ENCODE peak calls at places on chromosomes 3 and 15, in nine cellular contexts. One of them, this sample, is unnamed.

GRCh38 chr15:98924311-98925049 is 83.1 kb downstream of the PGPEP1L start:
- DNase-seq in heart right ventricle: no peak
- DNase-seq in adrenal gland: no peak
- DNase-seq in SJSA1: no peak
- DNase-seq in upper lobe of left lung: no peak
- DNase-seq in lower lobe of right lung: no peak
- DNase-seq in brain microvascular endothelial cell: no peak
- DNase-seq in AG04450: no peak
- DNase-seq in endodermal cell: no peak
- DNase-seq in this sample: no peak

GRCh38 chr3:139518926-139519842 is 20.4 kb downstream of the RBP1 start:
- DNase-seq in SJSA1: no peak
- DNase-seq in AG04450: no peak
- DNase-seq in adrenal gland: no peak
- DNase-seq in upper lobe of left lung: no peak
- DNase-seq in endodermal cell: no peak
- DNase-seq in heart right ventricle: no peak
- DNase-seq in lower lobe of right lung: no peak
- DNase-seq in brain microvascular endothelial cell: no peak
- DNase-seq in this sample: no peak

GRCh38 chr3:197456271-197457091 is 99.3 kb downstream of the BDH1 start:
- DNase-seq in upper lobe of left lung: peak; percentile 94
- DNase-seq in endodermal cell: peak; percentile 92
- DNase-seq in AG04450: peak; percentile 75
- DNase-seq in lower lobe of right lung: peak; percentile 92
- DNase-seq in heart right ventricle: peak; percentile 86
- DNase-seq in SJSA1: peak; percentile 91
- DNase-seq in adrenal gland: peak; percentile 91
- DNase-seq in brain microvascular endothelial cell: peak; percentile 92
- DNase-seq in this sample: peak; percentile 71

GRCh38 chr3:177553586-177553985 is 356.3 kb upstream of the TBL1XR1 start:
- DNase-seq in AG04450: no peak
- DNase-seq in endodermal cell: no peak
- DNase-seq in lower lobe of right lung: no peak
- DNase-seq in brain microvascular endothelial cell: no peak
- DNase-seq in adrenal gland: no peak
- DNase-seq in heart right ventricle: no peak
- DNase-seq in upper lobe of left lung: no peak
- DNase-seq in SJSA1: no peak
- DNase-seq in this sample: no peak

GRCh38 chr3:46906471-46907058 is 29.0 kb downstream of the PTH1R start:
- DNase-seq in upper lobe of left lung: no peak
- DNase-seq in SJSA1: no peak
- DNase-seq in endodermal cell: no peak
- DNase-seq in brain microvascular endothelial cell: no peak
- DNase-seq in adrenal gland: no peak
- DNase-seq in lower lobe of right lung: peak; percentile 20
- DNase-seq in heart right ventricle: no peak
- DNase-seq in AG04450: no peak
- DNase-seq in this sample: no peak

GRCh38 chr3:126186271-126186670 is 5.9 kb upstream of the ALDH1L1 start:
- DNase-seq in lower lobe of right lung: no peak
- DNase-seq in brain microvascular endothelial cell: no peak
- DNase-seq in adrenal gland: no peak
- DNase-seq in upper lobe of left lung: peak; percentile 18
- DNase-seq in AG04450: no peak
- DNase-seq in SJSA1: no peak
- DNase-seq in heart right ventricle: no peak
- DNase-seq in endodermal cell: no peak
- DNase-seq in this sample: no peak

GRCh38 chr15:97224191-97224641 is 736.3 kb upstream of the ARRDC4 start:
- DNase-seq in adrenal gland: no peak
- DNase-seq in brain microvascular endothelial cell: no peak
- DNase-seq in heart right ventricle: no peak
- DNase-seq in endodermal cell: no peak
- DNase-seq in SJSA1: no peak
- DNase-seq in lower lobe of right lung: no peak
- DNase-seq in upper lobe of left lung: peak; percentile 81
- DNase-seq in AG04450: no peak
- DNase-seq in this sample: no peak

GRCh38 chr3:120568198-120568523 is 28.0 kb upstream of the NDUFB4 start:
- DNase-seq in endodermal cell: peak; percentile 66
- DNase-seq in brain microvascular endothelial cell: no peak
- DNase-seq in lower lobe of right lung: no peak
- DNase-seq in SJSA1: no peak
- DNase-seq in AG04450: no peak
- DNase-seq in adrenal gland: no peak
- DNase-seq in upper lobe of left lung: no peak
- DNase-seq in heart right ventricle: no peak
- DNase-seq in this sample: no peak

GRCh38 chr15:75454471-75455418 is 3.3 kb upstream of the SIN3A start:
- DNase-seq in endodermal cell: peak; percentile 87
- DNase-seq in upper lobe of left lung: peak; percentile 96
- DNase-seq in brain microvascular endothelial cell: peak; percentile 7
- DNase-seq in SJSA1: peak; percentile 71
- DNase-seq in adrenal gland: peak; percentile 76
- DNase-seq in AG04450: no peak
- DNase-seq in lower lobe of right lung: peak; percentile 83
- DNase-seq in heart right ventricle: no peak
- DNase-seq in this sample: peak; percentile 50

GRCh38 chr3:126531051-126531330 is 7.0 kb downstream of the CHST13 start:
- DNase-seq in upper lobe of left lung: no peak
- DNase-seq in heart right ventricle: no peak
- DNase-seq in SJSA1: no peak
- DNase-seq in endodermal cell: no peak
- DNase-seq in adrenal gland: no peak
- DNase-seq in AG04450: no peak
- DNase-seq in brain microvascular endothelial cell: no peak
- DNase-seq in lower lobe of right lung: peak; percentile 42
- DNase-seq in this sample: no peak

GRCh38 chr3:140924097-140924873 is 17.4 kb upstream of the SLC25A36 start:
- DNase-seq in upper lobe of left lung: no peak
- DNase-seq in brain microvascular endothelial cell: no peak
- DNase-seq in lower lobe of right lung: no peak
- DNase-seq in SJSA1: no peak
- DNase-seq in adrenal gland: peak; percentile 32
- DNase-seq in endodermal cell: no peak
- DNase-seq in AG04450: no peak
- DNase-seq in heart right ventricle: peak; percentile 50
- DNase-seq in this sample: no peak

GRCh38 chr3:48125026-48125704 is 63.1 kb downstream of the CDC25A start:
- DNase-seq in brain microvascular endothelial cell: peak; percentile 34
- DNase-seq in upper lobe of left lung: no peak
- DNase-seq in lower lobe of right lung: no peak
- DNase-seq in adrenal gland: peak; percentile 73
- DNase-seq in AG04450: peak; percentile 63
- DNase-seq in endodermal cell: peak; percentile 80
- DNase-seq in SJSA1: peak; percentile 72
- DNase-seq in heart right ventricle: no peak
- DNase-seq in this sample: no peak

GRCh38 chr3:194212869-194213320 is 76.9 kb downstream of the HES1 start:
- DNase-seq in SJSA1: peak; percentile 47
- DNase-seq in endodermal cell: peak; percentile 89
- DNase-seq in adrenal gland: no peak
- DNase-seq in heart right ventricle: no peak
- DNase-seq in upper lobe of left lung: no peak
- DNase-seq in brain microvascular endothelial cell: no peak
- DNase-seq in AG04450: no peak
- DNase-seq in lower lobe of right lung: no peak
- DNase-seq in this sample: no peak

GRCh38 chr15:39778031-39778430 is 4.6 kb downstream of the FSIP1 start:
- DNase-seq in endodermal cell: no peak
- DNase-seq in adrenal gland: no peak
- DNase-seq in heart right ventricle: no peak
- DNase-seq in brain microvascular endothelial cell: no peak
- DNase-seq in upper lobe of left lung: no peak
- DNase-seq in lower lobe of right lung: no peak
- DNase-seq in AG04450: no peak
- DNase-seq in SJSA1: no peak
- DNase-seq in this sample: no peak

GRCh38 chr3:21159565-21159950 is 591.5 kb downstream of the ZNF385D start:
- DNase-seq in adrenal gland: no peak
- DNase-seq in brain microvascular endothelial cell: no peak
- DNase-seq in SJSA1: no peak
- DNase-seq in upper lobe of left lung: no peak
- DNase-seq in heart right ventricle: no peak
- DNase-seq in AG04450: no peak
- DNase-seq in endodermal cell: no peak
- DNase-seq in lower lobe of right lung: no peak
- DNase-seq in this sample: no peak

GRCh38 chr3:100697723-100698285 is 11.5 kb upstream of the TFG start:
- DNase-seq in upper lobe of left lung: no peak
- DNase-seq in brain microvascular endothelial cell: no peak
- DNase-seq in adrenal gland: no peak
- DNase-seq in SJSA1: no peak
- DNase-seq in endodermal cell: no peak
- DNase-seq in AG04450: no peak
- DNase-seq in heart right ventricle: no peak
- DNase-seq in lower lobe of right lung: no peak
- DNase-seq in this sample: no peak

DNA sequence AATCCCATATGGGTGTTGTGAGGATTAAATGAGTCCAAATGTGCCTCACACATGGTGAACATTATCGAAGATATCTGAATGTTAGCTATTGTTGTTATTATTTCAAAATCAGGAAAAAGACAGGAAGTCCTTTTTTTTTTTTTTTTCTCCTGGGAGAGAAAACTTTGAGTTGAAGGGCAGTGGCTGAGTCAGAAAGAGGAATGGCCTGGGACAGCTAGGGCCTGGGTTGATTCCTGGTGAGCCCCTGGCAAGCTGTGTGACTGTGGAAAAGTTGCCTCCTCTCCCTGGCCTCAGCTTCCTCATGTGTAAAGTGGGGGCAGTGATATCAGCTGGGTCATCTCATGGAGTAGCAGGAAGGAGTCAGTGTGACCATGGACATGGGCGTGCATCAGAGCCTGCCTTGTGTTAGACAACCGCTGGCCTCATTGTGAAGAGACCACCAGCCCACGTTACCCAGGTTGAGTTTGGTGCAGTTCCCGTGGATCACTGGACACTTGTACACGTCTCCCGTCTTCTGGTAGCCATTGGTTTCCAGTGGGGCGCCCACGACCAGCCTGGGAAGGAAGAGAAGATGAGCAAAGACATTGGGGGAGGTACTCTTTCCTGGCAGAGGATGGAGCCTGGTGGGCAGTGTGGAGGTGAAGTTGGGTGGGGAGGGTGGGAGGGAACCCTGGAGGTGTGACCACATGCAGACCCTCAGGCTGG is 63.1 kb downstream of the ITGA11 start:
- DNase-seq in brain microvascular endothelial cell: no peak
- DNase-seq in heart right ventricle: no peak
- DNase-seq in lower lobe of right lung: no peak
- DNase-seq in upper lobe of left lung: no peak
- DNase-seq in endodermal cell: no peak
- DNase-seq in SJSA1: no peak
- DNase-seq in adrenal gland: no peak
- DNase-seq in AG04450: no peak
- DNase-seq in this sample: no peak
- H3K27ac ChIP-seq in brain microvascular endothelial cell: peak overlapping the region; percentile 55
- H3K27ac ChIP-seq in heart right ventricle: peak overlapping the region; percentile 59
- H3K27ac ChIP-seq in lower lobe of right lung: no peak overlapping the region
- H3K27ac ChIP-seq in upper lobe of left lung: no peak overlapping the region
- H3K27ac ChIP-seq in endodermal cell: no peak overlapping the region
- H3K27ac ChIP-seq in SJSA1: no peak overlapping the region
- H3K27ac ChIP-seq in adrenal gland: no peak overlapping the region
- H3K27ac ChIP-seq in AG04450: peak overlapping the region; percentile 47
- H3K27ac ChIP-seq in this sample: no peak overlapping the region

GRCh38 chr3:187020376-187020775 is 90.0 kb downstream of the ST6GAL1 start:
- DNase-seq in brain microvascular endothelial cell: no peak
- DNase-seq in adrenal gland: no peak
- DNase-seq in endodermal cell: no peak
- DNase-seq in lower lobe of right lung: no peak
- DNase-seq in upper lobe of left lung: no peak
- DNase-seq in SJSA1: no peak
- DNase-seq in heart right ventricle: no peak
- DNase-seq in AG04450: no peak
- DNase-seq in this sample: no peak
- H3K27ac ChIP-seq in brain microvascular endothelial cell: no peak overlapping the region
- H3K27ac ChIP-seq in adrenal gland: no peak overlapping the region
- H3K27ac ChIP-seq in endodermal cell: no peak overlapping the region
- H3K27ac ChIP-seq in lower lobe of right lung: no peak overlapping the region
- H3K27ac ChIP-seq in upper lobe of left lung: no peak overlapping the region
- H3K27ac ChIP-seq in SJSA1: no peak overlapping the region
- H3K27ac ChIP-seq in heart right ventricle: peak overlapping the region; percentile 20
- H3K27ac ChIP-seq in AG04450: no peak overlapping the region
- H3K27ac ChIP-seq in this sample: no peak overlapping the region

GRCh38 chr15:71807691-71808091 is 2.7 kb upstream of the NR2E3 start:
- DNase-seq in brain microvascular endothelial cell: no peak
- DNase-seq in endodermal cell: peak; percentile 68
- DNase-seq in adrenal gland: no peak
- DNase-seq in AG04450: no peak
- DNase-seq in lower lobe of right lung: no peak
- DNase-seq in upper lobe of left lung: no peak
- DNase-seq in SJSA1: peak; percentile 14
- DNase-seq in heart right ventricle: no peak
- DNase-seq in this sample: no peak
- H3K27ac ChIP-seq in brain microvascular endothelial cell: no peak overlapping the region
- H3K27ac ChIP-seq in endodermal cell: no peak overlapping the region
- H3K27ac ChIP-seq in adrenal gland: no peak overlapping the region
- H3K27ac ChIP-seq in AG04450: no peak overlapping the region
- H3K27ac ChIP-seq in lower lobe of right lung: no peak overlapping the region
- H3K27ac ChIP-seq in upper lobe of left lung: no peak overlapping the region
- H3K27ac ChIP-seq in SJSA1: no peak overlapping the region
- H3K27ac ChIP-seq in heart right ventricle: no peak overlapping the region
- H3K27ac ChIP-seq in this sample: no peak overlapping the region

GRCh38 chr3:38763569-38763968 is 52.4 kb downstream of the SCN10A start:
- DNase-seq in lower lobe of right lung: no peak
- DNase-seq in heart right ventricle: no peak
- DNase-seq in brain microvascular endothelial cell: no peak
- DNase-seq in upper lobe of left lung: no peak
- DNase-seq in endodermal cell: no peak
- DNase-seq in AG04450: no peak
- DNase-seq in SJSA1: no peak
- DNase-seq in adrenal gland: no peak
- DNase-seq in this sample: no peak
- H3K27ac ChIP-seq in lower lobe of right lung: no peak overlapping the region
- H3K27ac ChIP-seq in heart right ventricle: no peak overlapping the region
- H3K27ac ChIP-seq in brain microvascular endothelial cell: no peak overlapping the region
- H3K27ac ChIP-seq in upper lobe of left lung: no peak overlapping the region
- H3K27ac ChIP-seq in endodermal cell: no peak overlapping the region
- H3K27ac ChIP-seq in AG04450: no peak overlapping the region
- H3K27ac ChIP-seq in SJSA1: no peak overlapping the region
- H3K27ac ChIP-seq in adrenal gland: no peak overlapping the region
- H3K27ac ChIP-seq in this sample: no peak overlapping the region

DNA sequence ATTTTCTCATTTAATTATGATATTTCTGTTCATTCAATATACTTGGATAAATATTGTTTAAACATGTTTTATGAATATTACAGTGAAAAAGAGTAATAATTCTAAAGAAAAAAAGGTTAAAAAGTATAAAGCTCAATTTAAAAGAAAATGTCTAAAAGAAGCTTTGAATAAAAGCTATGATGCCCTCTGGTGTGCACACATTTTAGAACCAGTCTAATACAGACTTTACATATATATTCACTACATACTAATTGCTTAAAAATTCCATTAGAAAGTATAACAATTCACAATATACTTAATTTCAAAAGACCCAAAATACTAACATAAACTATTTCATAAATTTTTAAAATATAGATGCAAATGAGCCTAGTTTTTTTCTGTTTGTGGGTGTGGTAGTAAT is 909.1 kb upstream of the ROBO1 start:
- DNase-seq in adrenal gland: no peak
- DNase-seq in lower lobe of right lung: no peak
- DNase-seq in upper lobe of left lung: no peak
- DNase-seq in endodermal cell: no peak
- DNase-seq in heart right ventricle: no peak
- DNase-seq in SJSA1: no peak
- DNase-seq in brain microvascular endothelial cell: peak; percentile 9
- DNase-seq in AG04450: no peak
- DNase-seq in this sample: no peak
- H3K27ac ChIP-seq in adrenal gland: no peak overlapping the region
- H3K27ac ChIP-seq in lower lobe of right lung: no peak overlapping the region
- H3K27ac ChIP-seq in upper lobe of left lung: no peak overlapping the region
- H3K27ac ChIP-seq in endodermal cell: no peak overlapping the region
- H3K27ac ChIP-seq in heart right ventricle: no peak overlapping the region
- H3K27ac ChIP-seq in SJSA1: no peak overlapping the region
- H3K27ac ChIP-seq in brain microvascular endothelial cell: no peak overlapping the region
- H3K27ac ChIP-seq in AG04450: no peak overlapping the region
- H3K27ac ChIP-seq in this sample: no peak overlapping the region